ENCODE peak calls at places on chromosomes 6 and 20, in seven cellular contexts. Q, Y, I, M, U, W and D are unnamed samples. For H3K4me1 and H3K27me3, the result is how much of the 10 kb centered on the place peaks cover.

GRCh38 chr20:25489221-25489863 is 81.9 kb downstream of the GINS1 start:
- DNase-seq in Q (no peak), W (no peak), M (no peak), I (no peak), U (no peak), Y (no peak), D (no peak)

GRCh38 chr6:4698901-4699659 is 77.1 kb upstream of the CDYL start:
- DNase-seq in Q (no peak), Y (no peak), W (no peak), U (no peak), M (no peak), I (peak), D (no peak)

GRCh38 chr6:145963216-145964068 is 716 bp downstream of the SHPRH start:
- DNase-seq in M (peak), Q (no peak), Y (peak), W (peak), I (peak), U (peak), D (peak)

GRCh38 chr6:27111743-27112142 is 135.8 kb upstream of the PRSS16 start:
- DNase-seq in Q (no peak), Y (no peak), U (no peak), W (no peak), I (no peak), M (no peak), D (no peak)

GRCh38 chr6:120671519-120671918 is 662.8 kb downstream of the TBC1D32 start:
- DNase-seq in I (no peak), U (no peak), Q (no peak), W (no peak), Y (no peak), M (no peak), D (no peak)

GRCh38 chr20:58024241-58024721 is 204.2 kb downstream of the ANKRD60 start:
- DNase-seq in Y (no peak), M (no peak), U (no peak), Q (no peak), W (no peak), I (no peak), D (no peak)

GRCh38 chr6:52363222-52363867 is 1.4 kb downstream of the PAQR8 start:
- DNase-seq in M (no peak), Q (no peak), U (no peak), Y (peak), I (no peak), W (no peak), D (peak)

GRCh38 chr6:47701374-47701773 is 3.0 kb downstream of the ADGRF4 start:
- DNase-seq in Q (no peak), M (no peak), W (no peak), U (peak), I (no peak), Y (no peak), D (peak)

GRCh38 chr6:37033819-37034790 is 28.6 kb downstream of the FGD2 start:
- DNase-seq in Y (no peak), U (no peak), M (no peak), I (no peak), Q (no peak), W (no peak), D (no peak)

GRCh38 chr6:3687847-3688246 is 63.7 kb downstream of the PXDC1 start:
- DNase-seq in Q (no peak), M (no peak), U (no peak), I (no peak), Y (no peak), W (no peak), D (no peak)

GRCh38 chr6:15824851-15825250 is 162.0 kb upstream of the DTNBP1 start:
- DNase-seq in Y (no peak), I (no peak), U (no peak), Q (no peak), M (no peak), W (no peak), D (no peak)

GRCh38 chr6:93916716-93917115 is 497.4 kb upstream of the EPHA7 start:
- DNase-seq in Y (no peak), I (no peak), U (no peak), Q (no peak), W (no peak), M (no peak), D (no peak)

GRCh38 chr6:168155193-168155592 is 76.2 kb upstream of the FRMD1 start:
- DNase-seq in I (peak), M (no peak), Y (no peak), W (no peak), Q (no peak), U (peak), D (no peak)

GRCh38 chr6:90428514-90428913 is 131.9 kb upstream of the BACH2 start:
- DNase-seq in W (no peak), M (no peak), U (peak), I (peak), Q (no peak), Y (no peak), D (no peak)

GRCh38 chr6:37495199-37495913 is 4.3 kb downstream of the CCDC167 start:
- DNase-seq in Q (no peak), W (no peak), I (no peak), Y (no peak), U (no peak), M (no peak), D (no peak)

GRCh38 chr20:34538671-34539123 is 19.8 kb upstream of the MAP1LC3A start:
- DNase-seq in U (peak), W (peak), Y (peak), Q (no peak), M (peak), I (no peak), D (peak)

GRCh38 chr20:38599410-38599882 is 2.2 kb upstream of the ARHGAP40 start:
- DNase-seq in W (peak), Q (peak), I (peak), Y (peak), M (no peak), U (peak), D (no peak)

GRCh38 chr20:35680464-35681183 is 15.9 kb upstream of the CPNE1 start:
- DNase-seq in Q (no peak), U (no peak), W (no peak), M (no peak), Y (no peak), I (no peak), D (no peak)

GRCh38 chr6:116447496-116448011 is 13.6 kb upstream of the CALHM6 start:
- DNase-seq in Y (no peak), I (peak), U (peak), Q (no peak), M (no peak), W (peak), D (no peak)

GRCh38 chr6:123564363-123564762 is 72.4 kb downstream of the TRDN start:
- DNase-seq in Y (no peak), U (no peak), W (no peak), M (no peak), I (no peak), Q (no peak), D (no peak)

GRCh38 chr6:100464910-100465700 is at the start of gene SIM1:
- DNase-seq in I (peak), Y (no peak), W (peak), U (no peak), Q (no peak), M (no peak), D (peak)

GRCh38 chr6:84525907-84526306 is 238.5 kb downstream of the TBX18 start:
- DNase-seq in Y (no peak), Q (no peak), W (no peak), U (no peak), M (no peak), I (peak), D (no peak)

GRCh38 chr6:21653902-21654301 is 60.4 kb downstream of the SOX4 start:
- DNase-seq in U (no peak), M (no peak), Y (no peak), I (no peak), W (no peak), Q (no peak), D (no peak)

GRCh38 chr6:73803562-73804221 is 107.7 kb downstream of the CD109 start:
- DNase-seq in Y (no peak), I (peak), U (peak), M (no peak), Q (no peak), W (peak), D (peak)

GRCh38 chr6:17492350-17492749 is 99.0 kb downstream of the CAP2 start:
- DNase-seq in I (no peak), Y (no peak), M (no peak), U (no peak), W (no peak), Q (no peak), D (peak)

GRCh38 chr20:54148947-54149764 is 24.6 kb downstream of the CYP24A1 start:
- DNase-seq in U (peak), Q (no peak), Y (no peak), M (no peak), I (no peak), W (peak), D (peak)

GRCh38 chr20:33681728-33682353 is 4.3 kb downstream of the E2F1 start:
- DNase-seq in W (no peak), U (no peak), Y (no peak), I (no peak), M (no peak), Q (no peak), D (no peak)

GRCh38 chr6:156425374-156425773 is 351.8 kb upstream of the ARID1B start:
- DNase-seq in W (no peak), Y (no peak), Q (peak), I (peak), U (no peak), M (no peak), D (no peak)

GRCh38 chr6:17501982-17502704 is 98.0 kb upstream of the FAM8A1 start:
- DNase-seq in W (no peak), U (no peak), Q (no peak), Y (no peak), M (no peak), I (no peak), D (no peak)

GRCh38 chr20:51417745-51418529 is 124.6 kb downstream of the NFATC2 start:
- DNase-seq in Y (no peak), U (no peak), Q (no peak), M (no peak), I (no peak), W (no peak), D (no peak)

GRCh38 chr6:49582529-49582928 is 32.1 kb downstream of the C6orf141 start:
- DNase-seq in W (no peak), M (no peak), I (peak), U (no peak), Q (no peak), Y (no peak), D (no peak)

GRCh38 chr6:6516643-6517042 is 71.9 kb upstream of the LY86 start:
- DNase-seq in I (no peak), U (no peak), Q (peak), Y (no peak), W (no peak), M (no peak), D (no peak)

GRCh38 chr6:14807130-14807529 is 438.7 kb upstream of the JARID2 start:
- DNase-seq in W (no peak), Q (no peak), I (no peak), M (no peak), U (no peak), Y (no peak), D (no peak)

DNA sequence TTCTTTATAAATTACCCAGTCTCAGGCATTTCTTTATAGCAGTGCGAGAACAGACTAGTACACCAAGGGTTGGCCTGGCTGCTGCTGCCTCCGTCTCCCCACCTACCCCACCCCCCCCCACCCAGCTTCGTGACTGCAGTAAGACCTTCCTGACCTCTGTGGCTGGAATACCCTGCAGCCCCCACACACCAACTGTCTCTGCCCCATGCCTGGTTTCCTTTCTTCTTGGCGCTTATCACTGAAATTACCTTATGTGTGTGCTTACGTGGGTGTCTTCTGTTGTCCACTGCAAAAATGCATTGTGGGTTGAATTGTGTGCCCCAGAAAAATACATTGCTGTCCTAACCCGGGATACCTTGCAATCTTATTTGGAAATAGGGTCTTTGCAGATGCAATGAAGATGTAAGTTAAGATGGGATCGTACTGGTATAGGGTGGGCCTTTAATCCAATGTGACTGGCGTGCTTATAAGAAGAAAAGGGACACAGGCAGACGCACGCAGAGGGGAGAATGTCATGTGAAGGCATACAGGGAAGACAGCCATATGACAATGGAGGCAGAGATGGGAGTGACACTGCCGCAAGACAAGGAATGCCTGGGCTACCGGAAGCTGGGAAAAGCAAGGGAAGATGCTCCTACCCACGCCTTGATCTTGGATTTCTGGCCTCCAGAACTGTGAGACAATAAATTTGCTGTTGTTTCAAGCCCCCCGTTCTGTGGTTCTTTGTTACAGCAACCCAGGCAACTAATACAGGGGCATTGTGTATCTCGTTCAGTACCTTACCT is 15.4 kb downstream of the SYNJ2 start:
- DNase-seq in U (no peak), M (no peak), Q (no peak), W (no peak), I (no peak), Y (no peak), D (no peak)
- H3K27ac ChIP-seq in U (no peak), M (no peak), Q (no peak), W (no peak), I (no peak), Y (no peak), D (no peak)

GRCh38 chr6:106671651-106672050 is 42.3 kb downstream of the QRSL1 start:
- DNase-seq in Q (no peak), I (no peak), U (no peak), W (no peak), M (no peak), Y (no peak), D (no peak)

GRCh38 chr6:106666290-106667021 is 37.1 kb downstream of the QRSL1 start:
- DNase-seq in Q (no peak), I (no peak), M (no peak), Y (no peak), U (no peak), W (no peak), D (no peak)

GRCh38 chr6:106662458-106662857 is 33.1 kb downstream of the QRSL1 start:
- DNase-seq in Q (no peak), Y (no peak), W (no peak), M (no peak), I (no peak), U (no peak), D (no peak)

GRCh38 chr6:106670236-106670635 is 40.9 kb downstream of the QRSL1 start:
- DNase-seq in U (no peak), Y (no peak), Q (no peak), M (no peak), I (no peak), W (no peak), D (no peak)

DNA sequence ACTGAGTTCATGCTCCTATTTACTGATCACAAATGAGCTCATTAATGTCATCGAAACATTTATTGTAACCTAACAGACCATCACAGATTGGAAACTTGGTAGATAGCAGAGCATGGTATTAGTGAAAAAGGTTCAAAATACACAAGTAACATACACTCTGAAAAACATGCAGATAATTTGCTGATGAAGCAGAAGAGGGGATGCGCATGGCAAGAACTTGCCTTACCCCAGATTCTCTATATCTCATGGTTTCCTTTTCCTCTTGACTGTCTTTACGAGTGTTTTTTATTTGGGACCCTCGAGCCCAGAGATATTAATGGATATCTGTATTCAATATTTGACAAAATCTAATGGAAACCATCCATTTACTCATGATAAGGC is 37.6 kb downstream of the QRSL1 start:
- DNase-seq in U (no peak), M (no peak), Y (no peak), Q (no peak), W (no peak), I (no peak), D (no peak)
- H3K4me1 ChIP-seq in U (under half), M (under half), Y (under half), Q (under half), W (under half), I (under half), D (under half)

GRCh38 chr20:63412889-63413288 is 51.7 kb upstream of the CHRNA4 start:
- DNase-seq in Q (no peak), M (no peak), Y (no peak), U (no peak), I (no peak), W (no peak), D (no peak)

GRCh38 chr20:63413323-63413722 is 52.2 kb upstream of the CHRNA4 start:
- DNase-seq in U (no peak), Q (no peak), M (no peak), W (no peak), Y (no peak), I (no peak), D (no peak)

GRCh38 chr20:63415418-63416108 is 54.4 kb upstream of the CHRNA4 start:
- DNase-seq in W (no peak), M (no peak), Y (no peak), I (no peak), U (no peak), Q (no peak), D (no peak)

GRCh38 chr20:63414720-63415417 is 53.7 kb upstream of the CHRNA4 start:
- DNase-seq in M (no peak), I (no peak), Y (no peak), Q (no peak), W (no peak), U (no peak), D (no peak)

GRCh38 chr20:63413963-63414684 is 53.0 kb upstream of the CHRNA4 start:
- DNase-seq in W (no peak), Q (no peak), M (no peak), Y (no peak), U (no peak), I (no peak), D (no peak)
- H3K27me3 ChIP-seq in W (under half), Q (under half), M (under half), Y (half or more), U (under half), I (under half), D (under half)

GRCh38 chr6:102352552-102352951 is 959.0 kb downstream of the GRIK2 start:
- DNase-seq in I (no peak), W (no peak), U (no peak), Y (no peak), M (no peak), Q (no peak), D (no peak)

GRCh38 chr6:102356170-102356569 is 962.7 kb downstream of the GRIK2 start:
- DNase-seq in W (no peak), I (no peak), Q (no peak), M (no peak), U (no peak), Y (no peak), D (no peak)

DNA sequence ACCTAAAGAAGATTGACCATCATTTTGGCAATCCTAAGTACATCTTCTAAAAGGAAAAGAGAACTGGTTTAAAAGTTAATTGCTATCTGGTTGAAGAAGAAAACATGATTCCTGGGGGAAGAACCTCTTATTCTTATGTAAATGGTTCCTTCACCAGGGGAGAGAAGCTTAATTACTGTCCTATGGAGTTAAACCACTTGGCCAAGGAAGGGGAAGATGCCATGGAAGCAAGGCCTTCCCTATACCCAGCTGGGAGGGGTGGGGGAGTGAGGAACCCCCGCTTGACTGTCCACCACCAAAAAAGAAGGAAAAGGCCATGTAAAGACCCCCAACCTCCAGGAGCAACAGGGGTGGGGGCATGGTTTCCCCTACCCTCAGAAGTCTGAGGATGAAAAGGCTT is 962.1 kb downstream of the GRIK2 start:
- DNase-seq in Y (no peak), W (no peak), U (no peak), Q (no peak), I (no peak), M (no peak), D (no peak)
- H3K27ac ChIP-seq in Y (no peak), W (no peak), U (no peak), Q (no peak), I (no peak), M (no peak), D (no peak)

DNA sequence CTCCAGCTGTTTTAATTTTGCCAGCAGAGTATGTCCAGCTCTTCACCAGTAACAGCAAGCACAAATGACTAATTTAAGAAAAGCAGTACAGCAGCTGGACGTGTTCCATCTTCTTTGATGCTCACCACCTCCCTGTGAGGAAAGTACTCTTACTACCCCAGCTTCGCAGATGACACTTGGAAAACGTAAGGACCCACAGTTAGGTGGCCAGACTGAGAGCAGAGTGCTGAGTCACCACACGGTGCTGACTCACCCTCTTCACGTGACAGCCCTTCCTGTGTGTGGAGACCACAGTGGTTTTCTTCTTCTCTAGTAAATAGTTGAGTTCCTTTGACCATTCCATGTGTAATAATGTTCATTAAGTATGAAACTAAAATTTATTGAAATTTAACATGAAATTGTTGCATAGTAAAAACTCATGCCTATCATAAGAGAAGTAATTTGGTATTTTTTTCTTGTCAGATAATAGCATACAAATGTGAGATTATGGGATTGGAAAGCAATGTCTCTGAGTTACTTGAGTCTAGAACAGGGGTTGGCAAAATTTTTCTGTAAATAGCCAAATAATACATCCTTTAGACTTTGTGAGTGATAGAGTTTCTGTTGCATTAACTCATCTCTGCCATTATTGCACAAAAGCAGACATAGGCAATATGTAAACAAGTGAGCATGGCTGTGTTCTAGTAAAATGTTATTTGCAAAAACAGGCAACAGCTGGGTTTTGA is 76.6 kb downstream of the SLX4IP start:
- DNase-seq in W (peak), I (peak), M (peak), Q (peak), Y (peak), U (peak), D (peak)
- H3K4me1 ChIP-seq in W (under half), I (under half), M (under half), Q (under half), Y (half or more), U (under half), D (under half)